ENCODE peak calls at places on chromosomes 11 and 22, in eight cellular contexts. One of them, this sample, is unnamed.

GRCh38 chr11:1943576-1943975 is 3.6 kb upstream of the MRPL23 start:
- DNase-seq in dorsolateral prefrontal cortex: no peak
- DNase-seq in kidney epithelial cell: no peak
- DNase-seq in transverse colon: peak; percentile 5
- DNase-seq in fibroblast of lung: no peak
- DNase-seq in spleen: peak; percentile 72
- DNase-seq in lower leg skin: no peak
- DNase-seq in foreskin fibroblast: no peak
- DNase-seq in this sample: no peak

GRCh38 chr22:30178180-30179126 is 68.1 kb downstream of the LIF start:
- DNase-seq in dorsolateral prefrontal cortex: no peak
- DNase-seq in kidney epithelial cell: no peak
- DNase-seq in transverse colon: no peak
- DNase-seq in fibroblast of lung: no peak
- DNase-seq in spleen: no peak
- DNase-seq in lower leg skin: no peak
- DNase-seq in foreskin fibroblast: no peak
- DNase-seq in this sample: no peak

GRCh38 chr11:92893276-92893675 is 76.2 kb upstream of the MTNR1B start:
- DNase-seq in dorsolateral prefrontal cortex: no peak
- DNase-seq in kidney epithelial cell: no peak
- DNase-seq in transverse colon: no peak
- DNase-seq in fibroblast of lung: peak; percentile 42
- DNase-seq in spleen: no peak
- DNase-seq in lower leg skin: no peak
- DNase-seq in foreskin fibroblast: no peak
- DNase-seq in this sample: no peak

GRCh38 chr11:111549196-111549868 is 8.8 kb downstream of the LAYN start:
- DNase-seq in dorsolateral prefrontal cortex: no peak
- DNase-seq in kidney epithelial cell: no peak
- DNase-seq in transverse colon: no peak
- DNase-seq in fibroblast of lung: no peak
- DNase-seq in spleen: no peak
- DNase-seq in lower leg skin: no peak
- DNase-seq in foreskin fibroblast: peak; percentile 26
- DNase-seq in this sample: no peak

GRCh38 chr22:39238966-39239510 is 5.7 kb downstream of the PDGFB start:
- DNase-seq in dorsolateral prefrontal cortex: no peak
- DNase-seq in kidney epithelial cell: no peak
- DNase-seq in transverse colon: no peak
- DNase-seq in fibroblast of lung: no peak
- DNase-seq in spleen: no peak
- DNase-seq in lower leg skin: no peak
- DNase-seq in foreskin fibroblast: no peak
- DNase-seq in this sample: no peak

GRCh38 chr22:31143537-31143936 is 3.2 kb upstream of the PLA2G3 start:
- DNase-seq in dorsolateral prefrontal cortex: peak; percentile 48
- DNase-seq in kidney epithelial cell: no peak
- DNase-seq in transverse colon: no peak
- DNase-seq in fibroblast of lung: no peak
- DNase-seq in spleen: no peak
- DNase-seq in lower leg skin: no peak
- DNase-seq in foreskin fibroblast: peak; percentile 18
- DNase-seq in this sample: no peak

GRCh38 chr11:70819022-70819421 is 420.7 kb downstream of the CTTN start:
- DNase-seq in dorsolateral prefrontal cortex: no peak
- DNase-seq in kidney epithelial cell: no peak
- DNase-seq in transverse colon: no peak
- DNase-seq in fibroblast of lung: no peak
- DNase-seq in spleen: no peak
- DNase-seq in lower leg skin: no peak
- DNase-seq in foreskin fibroblast: no peak
- DNase-seq in this sample: no peak

GRCh38 chr11:113114452-113115027 is 153.3 kb downstream of the NCAM1 start:
- DNase-seq in dorsolateral prefrontal cortex: peak; percentile 77
- DNase-seq in kidney epithelial cell: no peak
- DNase-seq in transverse colon: peak; percentile 27
- DNase-seq in fibroblast of lung: peak; percentile 46
- DNase-seq in spleen: no peak
- DNase-seq in lower leg skin: no peak
- DNase-seq in foreskin fibroblast: peak; percentile 64
- DNase-seq in this sample: peak; percentile 20

GRCh38 chr11:134654161-134654915 is 242.3 kb upstream of the B3GAT1 start:
- DNase-seq in dorsolateral prefrontal cortex: no peak
- DNase-seq in kidney epithelial cell: no peak
- DNase-seq in transverse colon: no peak
- DNase-seq in fibroblast of lung: no peak
- DNase-seq in spleen: no peak
- DNase-seq in lower leg skin: peak; percentile 7
- DNase-seq in foreskin fibroblast: no peak
- DNase-seq in this sample: no peak

GRCh38 chr11:40686765-40687164 is 772.7 kb downstream of the LRRC4C start:
- DNase-seq in dorsolateral prefrontal cortex: no peak
- DNase-seq in kidney epithelial cell: no peak
- DNase-seq in transverse colon: no peak
- DNase-seq in fibroblast of lung: no peak
- DNase-seq in spleen: no peak
- DNase-seq in lower leg skin: no peak
- DNase-seq in foreskin fibroblast: no peak
- DNase-seq in this sample: no peak

GRCh38 chr11:107973641-107974040 is 35.1 kb upstream of the CUL5 start:
- DNase-seq in dorsolateral prefrontal cortex: no peak
- DNase-seq in kidney epithelial cell: no peak
- DNase-seq in transverse colon: no peak
- DNase-seq in fibroblast of lung: no peak
- DNase-seq in spleen: no peak
- DNase-seq in lower leg skin: no peak
- DNase-seq in foreskin fibroblast: no peak
- DNase-seq in this sample: no peak

GRCh38 chr11:69055598-69056516 is 7.1 kb downstream of the TPCN2 start:
- DNase-seq in dorsolateral prefrontal cortex: peak; percentile 71
- DNase-seq in kidney epithelial cell: no peak
- DNase-seq in transverse colon: peak; percentile 73
- DNase-seq in fibroblast of lung: no peak
- DNase-seq in spleen: peak; percentile 90
- DNase-seq in lower leg skin: peak; percentile 50
- DNase-seq in foreskin fibroblast: no peak
- DNase-seq in this sample: no peak

GRCh38 chr11:132715041-132715440 is 817.3 kb downstream of the OPCML start:
- DNase-seq in dorsolateral prefrontal cortex: no peak
- DNase-seq in kidney epithelial cell: no peak
- DNase-seq in transverse colon: no peak
- DNase-seq in fibroblast of lung: peak; percentile 56
- DNase-seq in spleen: no peak
- DNase-seq in lower leg skin: no peak
- DNase-seq in foreskin fibroblast: peak; percentile 31
- DNase-seq in this sample: no peak

GRCh38 chr11:19605500-19606371 is 106.9 kb upstream of the NAV2 start:
- DNase-seq in dorsolateral prefrontal cortex: no peak
- DNase-seq in kidney epithelial cell: no peak
- DNase-seq in transverse colon: no peak
- DNase-seq in fibroblast of lung: peak; percentile 51
- DNase-seq in spleen: no peak
- DNase-seq in lower leg skin: no peak
- DNase-seq in foreskin fibroblast: peak; percentile 87
- DNase-seq in this sample: peak; percentile 80

DNA sequence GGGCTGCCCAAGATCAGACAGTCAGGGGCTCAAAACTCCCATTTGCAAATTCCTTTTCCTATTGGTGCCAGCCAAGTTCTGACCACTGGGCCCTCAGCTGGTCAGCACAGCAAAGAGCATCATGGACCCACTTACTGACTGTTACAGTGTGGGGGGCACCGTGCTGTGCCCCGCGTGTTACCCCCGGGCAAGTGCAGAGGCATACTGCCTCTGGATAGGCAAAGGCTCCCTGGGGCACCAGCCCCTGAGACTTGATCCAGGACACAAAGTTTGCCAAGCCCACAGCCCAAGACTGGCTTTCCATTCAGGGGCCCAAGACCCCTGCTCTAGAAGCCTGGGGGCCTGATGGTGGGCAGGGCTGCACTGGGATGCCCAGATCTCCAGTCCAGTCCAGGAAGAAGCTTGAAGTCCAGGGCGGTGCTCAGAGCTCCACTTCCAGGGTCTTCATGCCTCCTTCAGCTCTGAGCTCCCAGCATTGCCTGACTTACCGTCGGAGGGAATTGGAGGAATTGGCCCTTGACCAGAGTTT is 6.6 kb downstream of the LRRC32 start:
- DNase-seq in dorsolateral prefrontal cortex: no peak
- DNase-seq in kidney epithelial cell: no peak
- DNase-seq in transverse colon: peak; percentile 4
- DNase-seq in fibroblast of lung: no peak
- DNase-seq in spleen: peak; percentile 41
- DNase-seq in lower leg skin: no peak
- DNase-seq in foreskin fibroblast: no peak
- DNase-seq in this sample: no peak
- TF ChIP-seq CTCF in dorsolateral prefrontal cortex: no peak
- TF ChIP-seq CTCF in kidney epithelial cell: no peak
- TF ChIP-seq CTCF in transverse colon: no peak
- TF ChIP-seq CTCF in fibroblast of lung: no peak
- TF ChIP-seq CTCF in spleen: no peak
- TF ChIP-seq CTCF in lower leg skin: no peak
- TF ChIP-seq CTCF in foreskin fibroblast: no peak
- TF ChIP-seq CTCF in this sample: no peak

GRCh38 chr11:103534959-103535358 is 425.7 kb downstream of the DYNC2H1 start:
- DNase-seq in dorsolateral prefrontal cortex: no peak
- DNase-seq in kidney epithelial cell: no peak
- DNase-seq in transverse colon: no peak
- DNase-seq in fibroblast of lung: no peak
- DNase-seq in spleen: no peak
- DNase-seq in lower leg skin: no peak
- DNase-seq in foreskin fibroblast: no peak
- DNase-seq in this sample: no peak
- H3K4me3 ChIP-seq in dorsolateral prefrontal cortex: no peak overlapping the region
- H3K4me3 ChIP-seq in kidney epithelial cell: no peak overlapping the region
- H3K4me3 ChIP-seq in transverse colon: no peak overlapping the region
- H3K4me3 ChIP-seq in fibroblast of lung: no peak overlapping the region
- H3K4me3 ChIP-seq in spleen: no peak overlapping the region
- H3K4me3 ChIP-seq in lower leg skin: no peak overlapping the region
- H3K4me3 ChIP-seq in foreskin fibroblast: no peak overlapping the region
- H3K4me3 ChIP-seq in this sample: no peak overlapping the region

GRCh38 chr11:76247091-76247490 is 40.8 kb upstream of the WNT11 start:
- DNase-seq in dorsolateral prefrontal cortex: no peak
- DNase-seq in kidney epithelial cell: no peak
- DNase-seq in transverse colon: no peak
- DNase-seq in fibroblast of lung: no peak
- DNase-seq in spleen: no peak
- DNase-seq in lower leg skin: no peak
- DNase-seq in foreskin fibroblast: no peak
- DNase-seq in this sample: no peak

GRCh38 chr11:76250520-76251222 is 44.4 kb upstream of the WNT11 start:
- DNase-seq in dorsolateral prefrontal cortex: no peak
- DNase-seq in kidney epithelial cell: no peak
- DNase-seq in transverse colon: no peak
- DNase-seq in fibroblast of lung: no peak
- DNase-seq in spleen: no peak
- DNase-seq in lower leg skin: no peak
- DNase-seq in foreskin fibroblast: no peak
- DNase-seq in this sample: no peak

GRCh38 chr11:76249195-76249741 is 43.0 kb upstream of the WNT11 start:
- DNase-seq in dorsolateral prefrontal cortex: no peak
- DNase-seq in kidney epithelial cell: no peak
- DNase-seq in transverse colon: peak; percentile 40
- DNase-seq in fibroblast of lung: no peak
- DNase-seq in spleen: no peak
- DNase-seq in lower leg skin: no peak
- DNase-seq in foreskin fibroblast: no peak
- DNase-seq in this sample: no peak

GRCh38 chr11:76246271-76246933 is 40.1 kb upstream of the WNT11 start:
- DNase-seq in dorsolateral prefrontal cortex: no peak
- DNase-seq in kidney epithelial cell: no peak
- DNase-seq in transverse colon: no peak
- DNase-seq in fibroblast of lung: no peak
- DNase-seq in spleen: peak; percentile 59
- DNase-seq in lower leg skin: no peak
- DNase-seq in foreskin fibroblast: no peak
- DNase-seq in this sample: no peak

DNA sequence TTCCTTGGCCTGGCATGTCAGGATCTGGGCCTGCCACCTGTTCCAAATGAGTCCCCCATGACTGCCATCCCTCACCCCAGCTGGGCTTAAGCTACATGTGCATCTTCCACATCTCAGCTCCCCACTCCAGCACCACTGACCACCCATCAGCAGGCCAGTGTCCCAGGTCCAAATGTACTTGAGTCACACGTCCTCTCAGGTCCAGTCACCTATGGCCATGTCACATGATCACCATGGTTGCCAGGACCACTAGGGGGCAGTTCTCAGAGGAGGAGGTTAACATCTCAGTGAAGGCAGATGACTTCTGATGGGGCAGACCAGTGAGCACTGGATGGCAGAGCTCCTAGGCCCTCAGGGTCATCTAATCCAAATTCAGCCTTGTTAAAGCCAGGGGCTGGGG is 41.9 kb upstream of the WNT11 start:
- DNase-seq in dorsolateral prefrontal cortex: no peak
- DNase-seq in kidney epithelial cell: no peak
- DNase-seq in transverse colon: no peak
- DNase-seq in fibroblast of lung: no peak
- DNase-seq in spleen: no peak
- DNase-seq in lower leg skin: no peak
- DNase-seq in foreskin fibroblast: no peak
- DNase-seq in this sample: no peak
- TF ChIP-seq CTCF in dorsolateral prefrontal cortex: no peak
- TF ChIP-seq CTCF in kidney epithelial cell: peak; percentile 20
- TF ChIP-seq CTCF in transverse colon: no peak
- TF ChIP-seq CTCF in fibroblast of lung: no peak
- TF ChIP-seq CTCF in spleen: no peak
- TF ChIP-seq CTCF in lower leg skin: no peak
- TF ChIP-seq CTCF in foreskin fibroblast: peak; percentile 21
- TF ChIP-seq CTCF in this sample: peak; percentile 13

GRCh38 chr11:80967649-80968048 is 1526.8 kb upstream of the TENM4 start:
- DNase-seq in dorsolateral prefrontal cortex: no peak
- DNase-seq in kidney epithelial cell: no peak
- DNase-seq in transverse colon: no peak
- DNase-seq in fibroblast of lung: no peak
- DNase-seq in spleen: no peak
- DNase-seq in lower leg skin: no peak
- DNase-seq in foreskin fibroblast: no peak
- DNase-seq in this sample: no peak
- H3K4me3 ChIP-seq in dorsolateral prefrontal cortex: no peak overlapping the region
- H3K4me3 ChIP-seq in kidney epithelial cell: no peak overlapping the region
- H3K4me3 ChIP-seq in transverse colon: no peak overlapping the region
- H3K4me3 ChIP-seq in fibroblast of lung: no peak overlapping the region
- H3K4me3 ChIP-seq in spleen: no peak overlapping the region
- H3K4me3 ChIP-seq in lower leg skin: no peak overlapping the region
- H3K4me3 ChIP-seq in foreskin fibroblast: no peak overlapping the region
- H3K4me3 ChIP-seq in this sample: no peak overlapping the region

GRCh38 chr11:90438069-90438468 is 215.2 kb upstream of the CHORDC1 start:
- DNase-seq in dorsolateral prefrontal cortex: no peak
- DNase-seq in kidney epithelial cell: no peak
- DNase-seq in transverse colon: no peak
- DNase-seq in fibroblast of lung: no peak
- DNase-seq in spleen: no peak
- DNase-seq in lower leg skin: no peak
- DNase-seq in foreskin fibroblast: no peak
- DNase-seq in this sample: no peak

GRCh38 chr11:90434858-90435257 is 212.0 kb upstream of the CHORDC1 start:
- DNase-seq in dorsolateral prefrontal cortex: no peak
- DNase-seq in kidney epithelial cell: no peak
- DNase-seq in transverse colon: no peak
- DNase-seq in fibroblast of lung: no peak
- DNase-seq in spleen: no peak
- DNase-seq in lower leg skin: no peak
- DNase-seq in foreskin fibroblast: no peak
- DNase-seq in this sample: no peak
- TF ChIP-seq CTCF in dorsolateral prefrontal cortex: no peak
- TF ChIP-seq CTCF in kidney epithelial cell: no peak
- TF ChIP-seq CTCF in transverse colon: no peak
- TF ChIP-seq CTCF in fibroblast of lung: no peak
- TF ChIP-seq CTCF in spleen: no peak
- TF ChIP-seq CTCF in lower leg skin: no peak
- TF ChIP-seq CTCF in foreskin fibroblast: no peak
- TF ChIP-seq CTCF in this sample: no peak